ENCODE peak calls at places on chromosomes 13 and 19, in five cellular contexts. B is upper lobe of left lung, S is uterus, H is sigmoid colon, E is HCT116. M is an unnamed sample.

GRCh38 chr19:14383898-14384669 is 2.8 kb downstream of the ADGRE5 start:
- DNase-seq in H (peak; percentile 84), E (no peak), S (peak; percentile 73), B (peak; percentile 72), M (no peak)

GRCh38 chr19:18319591-18320135 is 3.2 kb downstream of the LSM4 start:
- DNase-seq in H (no peak), E (no peak), B (peak; percentile 53), S (no peak), M (no peak)

GRCh38 chr13:21033224-21033855 is 28.0 kb downstream of the LATS2 start:
- DNase-seq in B (peak; percentile 76), S (peak; percentile 26), H (peak; percentile 89), E (no peak), M (no peak)

GRCh38 chr19:11291991-11292390 is 4.0 kb upstream of the TSPAN16 start:
- DNase-seq in S (no peak), B (no peak), H (no peak), E (no peak), M (no peak)

GRCh38 chr13:74974234-74974879 is 507.6 kb downstream of the TBC1D4 start:
- DNase-seq in B (no peak), E (no peak), H (no peak), S (no peak), M (no peak)

GRCh38 chr13:41643502-41643901 is 186.2 kb downstream of the RGCC start:
- DNase-seq in E (no peak), S (no peak), H (no peak), B (no peak), M (no peak)

GRCh38 chr13:50951366-50951765 is 41.8 kb downstream of the RNASEH2B start:
- DNase-seq in H (no peak), E (no peak), S (no peak), B (no peak), M (no peak)

GRCh38 chr19:19149402-19149801 is 11.1 kb upstream of the TMEM161A start:
- DNase-seq in S (no peak), E (no peak), B (no peak), H (no peak), M (no peak)

GRCh38 chr13:20129076-20129475 is 31.8 kb downstream of the GJA3 start:
- DNase-seq in B (no peak), E (no peak), H (peak; percentile 35), S (no peak), M (no peak)

GRCh38 chr13:69458013-69458412 is 649.6 kb upstream of the ATXN8OS start:
- DNase-seq in S (no peak), B (no peak), E (no peak), H (no peak), M (no peak)

GRCh38 chr13:39787086-39787487 is 131.6 kb downstream of the COG6 start:
- DNase-seq in H (no peak), B (no peak), E (no peak), S (no peak), M (no peak)

GRCh38 chr19:1942934-1943555 is 2.1 kb downstream of the CSNK1G2 start:
- DNase-seq in S (no peak), E (no peak), B (no peak), H (no peak), M (no peak)

GRCh38 chr13:21625366-21625765 is 21.4 kb upstream of the MICU2 start:
- DNase-seq in S (no peak), B (no peak), E (peak; percentile 59), H (no peak), M (no peak)

GRCh38 chr13:50894504-50894903 is 15.1 kb upstream of the RNASEH2B start:
- DNase-seq in E (no peak), B (no peak), H (no peak), S (no peak), M (no peak)

GRCh38 chr13:49997935-49998334 is 1.1 kb downstream of the TRIM13 start:
- DNase-seq in H (no peak), B (no peak), S (no peak), E (no peak), M (no peak)

GRCh38 chr19:14300281-14300680 is 81.0 kb upstream of the ADGRE5 start:
- DNase-seq in S (no peak), H (no peak), B (no peak), E (peak; percentile 55), M (no peak)

GRCh38 chr19:8697671-8698432 is 743 bp downstream of the ACTL9 start:
- DNase-seq in E (no peak), S (no peak), H (no peak), B (no peak), M (no peak)

GRCh38 chr19:9917322-9917721 is 19.0 kb downstream of the OLFM2 start:
- DNase-seq in S (peak; percentile 24), H (no peak), E (peak; percentile 42), B (peak; percentile 27), M (no peak)

GRCh38 chr13:89380101-89380500 is 1708.9 kb downstream of the SLITRK5 start:
- DNase-seq in E (peak; percentile 4), H (no peak), S (no peak), B (no peak), M (no peak)

GRCh38 chr13:25493930-25494707 is 122.3 kb downstream of the ATP8A2 start:
- DNase-seq in S (no peak), E (no peak), H (no peak), B (no peak), M (peak; percentile 60)

GRCh38 chr19:32886241-32886640 is 16.7 kb upstream of the SLC7A9 start:
- DNase-seq in H (no peak), E (no peak), S (no peak), B (no peak), M (no peak)

GRCh38 chr19:13143135-13143534 is 7.0 kb downstream of the STX10 start:
- DNase-seq in B (no peak), S (no peak), H (no peak), E (no peak), M (no peak)

GRCh38 chr13:101499406-101499805 is 46.9 kb downstream of the ITGBL1 start:
- DNase-seq in E (no peak), H (no peak), S (no peak), B (no peak), M (no peak)

GRCh38 chr19:46901701-46902401 is 41.1 kb downstream of the ARHGAP35 start:
- DNase-seq in H (no peak), E (no peak), S (no peak), B (no peak), M (no peak)

GRCh38 chr13:99996177-99996705 is 14.7 kb downstream of the ZIC2 start:
- DNase-seq in H (no peak), E (no peak), S (no peak), B (no peak), M (no peak)

DNA sequence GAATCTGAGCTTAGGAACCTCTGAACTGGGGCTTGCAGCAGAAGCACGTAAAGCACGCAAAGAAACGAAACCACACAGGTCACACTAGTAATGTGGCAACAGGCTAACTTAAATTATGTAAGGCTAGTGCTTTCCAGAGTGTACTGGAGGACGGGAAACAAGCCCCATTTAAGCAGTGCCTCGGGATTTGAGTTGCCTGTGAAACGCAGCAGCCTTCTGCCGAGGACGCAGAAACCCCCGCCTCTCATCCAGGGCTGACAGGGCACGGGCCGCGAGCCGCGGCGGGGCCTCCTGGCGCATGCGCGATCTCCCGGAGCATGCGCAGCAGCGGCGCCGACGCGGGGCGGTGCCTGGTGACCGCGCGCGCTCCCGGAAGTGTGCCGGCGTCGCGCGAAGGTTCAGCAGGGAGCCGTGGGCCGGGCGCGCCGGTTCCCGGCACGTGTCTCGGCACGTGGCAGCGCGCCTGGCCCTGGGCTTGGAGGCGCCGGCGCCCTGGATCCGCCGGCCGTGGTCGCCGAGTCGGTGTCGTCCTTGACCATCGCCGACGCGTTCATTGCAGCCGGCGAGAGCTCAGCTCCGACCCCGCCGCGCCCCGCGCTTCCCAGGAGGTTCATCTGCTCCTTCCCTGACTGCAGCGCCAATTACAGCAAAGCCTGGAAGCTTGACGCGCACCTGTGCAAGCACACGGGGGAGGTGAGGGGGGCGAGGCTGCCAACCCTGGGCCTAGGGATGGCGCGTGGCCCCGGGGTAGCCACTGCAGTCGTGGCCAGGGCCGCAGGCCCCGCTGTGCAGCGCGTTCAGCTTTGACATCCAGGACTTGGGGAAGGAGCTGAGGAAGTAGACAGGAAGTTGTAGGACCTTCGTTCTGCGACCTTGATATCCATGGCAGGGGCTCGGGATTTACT is at the start of gene GTF3A:
- DNase-seq in B (peak; percentile 87), H (peak; percentile 89), E (peak; percentile 54), S (peak; percentile 73), M (no peak)
- TF ChIP-seq POLR2A in B (peak; percentile 94), H (peak; percentile 58), E (peak; percentile 85), S (peak; percentile 86), M (peak; percentile 31)

GRCh38 chr19:17296976-17297375 is 6.2 kb downstream of the ABHD8 start:
- DNase-seq in E (no peak), B (no peak), H (no peak), S (no peak), M (no peak)

GRCh38 chr19:17294051-17294891 is 9.0 kb downstream of the ABHD8 start:
- DNase-seq in E (no peak), B (no peak), H (no peak), S (no peak), M (peak; percentile 70)

GRCh38 chr19:17292301-17293074 is 10.7 kb downstream of the ABHD8 start:
- DNase-seq in H (peak; percentile 87), S (peak; percentile 66), B (peak; percentile 71), E (peak; percentile 86), M (peak; percentile 92)

GRCh38 chr19:17296278-17296677 is 6.9 kb downstream of the ABHD8 start:
- DNase-seq in E (no peak), H (no peak), B (no peak), S (no peak), M (peak; percentile 70)

DNA sequence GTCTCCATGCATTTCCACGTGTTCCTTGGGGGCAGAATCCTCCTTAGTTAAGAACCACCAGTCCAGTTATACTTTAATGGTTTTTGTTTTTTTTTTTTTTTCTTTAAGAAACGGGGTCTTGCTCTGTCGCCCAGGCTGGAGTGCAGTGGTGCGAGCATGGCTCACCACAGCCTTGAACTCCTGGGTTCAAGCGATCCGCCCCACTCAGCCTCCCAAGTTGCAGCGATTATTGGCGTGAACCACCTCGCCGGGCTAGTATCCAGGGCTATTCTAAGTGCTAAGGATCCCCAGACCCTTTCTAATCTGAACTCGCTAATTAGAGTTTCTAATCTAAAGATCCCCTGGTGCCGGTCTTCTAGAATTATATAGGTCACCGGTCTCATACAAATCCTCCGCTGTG is 9.6 kb downstream of the ABHD8 start:
- DNase-seq in H (no peak), S (no peak), B (no peak), E (no peak), M (no peak)
- H3K27ac ChIP-seq in H (no peak overlapping the region), S (no peak overlapping the region), B (no peak overlapping the region), E (peak overlapping the region; percentile 57), M (no peak overlapping the region)

DNA sequence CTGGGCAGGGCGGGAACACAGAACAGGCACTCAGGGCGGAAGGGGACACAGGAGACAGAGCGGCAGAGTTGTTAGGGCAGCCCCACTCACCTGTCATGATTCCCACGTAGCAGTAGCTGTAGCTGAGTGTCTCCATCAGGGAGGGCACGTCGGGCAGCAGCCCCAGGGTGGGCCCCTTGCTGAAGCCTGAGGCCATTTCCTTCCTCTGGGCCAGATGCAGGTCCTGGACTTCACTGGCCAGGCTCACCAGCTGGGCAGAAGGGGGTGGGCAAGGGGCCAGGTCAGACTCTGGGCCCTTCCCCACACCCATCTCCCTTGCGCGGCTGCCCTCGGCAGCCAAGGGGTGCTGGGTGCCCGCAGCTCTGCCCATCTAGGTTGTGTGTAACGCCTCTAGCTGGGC is 5.9 kb downstream of the MBOAT7 start:
- DNase-seq in E (no peak), H (no peak), B (no peak), S (no peak), M (no peak)
- TF ChIP-seq POLR2A in E (no peak), H (no peak), B (no peak), S (no peak), M (no peak)

DNA sequence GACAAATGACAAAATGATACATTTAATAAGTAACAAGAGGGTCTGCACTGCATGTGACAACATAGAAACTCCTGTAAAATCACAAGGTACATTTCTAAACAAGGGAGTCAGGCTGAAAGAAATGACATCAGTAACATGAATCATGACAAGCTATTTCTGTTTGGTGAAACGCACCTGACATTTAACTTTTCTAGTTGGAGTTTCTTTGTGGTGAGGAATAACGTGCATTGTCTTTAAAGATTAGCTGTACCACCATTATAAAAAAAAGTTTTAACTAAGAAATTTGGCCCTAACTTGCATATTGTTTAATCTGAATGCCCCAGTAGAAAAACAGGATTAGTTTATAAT is 418.3 kb downstream of the KLF12 start:
- DNase-seq in H (no peak), S (no peak), B (no peak), E (no peak), M (no peak)
- H3K27ac ChIP-seq in H (no peak overlapping the region), S (no peak overlapping the region), B (peak overlapping the region; percentile 45), E (no peak overlapping the region), M (no peak overlapping the region)